ENCODE peak calls at places on chromosomes 3 and 15, in eight cellular contexts. One of them, this sample, is unnamed.

GRCh38 chr3:53151465-53151864 is 9.5 kb upstream of the PRKCD start:
- DNase-seq in fibroblast of mammary gland: no peak
- DNase-seq in H1: no peak
- DNase-seq in RPMI7951: no peak
- DNase-seq in breast epithelium: no peak
- DNase-seq in amygdala: no peak
- DNase-seq in stimulated activated CD4-positive, alpha-beta T cell treated with anti-CD3 and anti-CD28 coated beads, Interleukin-12 subunit alpha, Interleukin-12 subunit beta, amount 100 ng/mL, for 4 hours: no peak
- DNase-seq in GM12891: no peak
- DNase-seq in this sample: no peak

GRCh38 chr3:149384167-149384566 is 6.7 kb upstream of the TM4SF1 start:
- DNase-seq in fibroblast of mammary gland: no peak
- DNase-seq in H1: no peak
- DNase-seq in RPMI7951: no peak
- DNase-seq in breast epithelium: no peak
- DNase-seq in amygdala: no peak
- DNase-seq in stimulated activated CD4-positive, alpha-beta T cell treated with anti-CD3 and anti-CD28 coated beads, Interleukin-12 subunit alpha, Interleukin-12 subunit beta, amount 100 ng/mL, for 4 hours: no peak
- DNase-seq in GM12891: no peak
- DNase-seq in this sample: no peak

GRCh38 chr15:77036537-77037474 is 34.1 kb downstream of the TSPAN3 start:
- DNase-seq in fibroblast of mammary gland: no peak
- DNase-seq in H1: no peak
- DNase-seq in RPMI7951: no peak
- DNase-seq in breast epithelium: no peak
- DNase-seq in amygdala: no peak
- DNase-seq in stimulated activated CD4-positive, alpha-beta T cell treated with anti-CD3 and anti-CD28 coated beads, Interleukin-12 subunit alpha, Interleukin-12 subunit beta, amount 100 ng/mL, for 4 hours: no peak
- DNase-seq in GM12891: no peak
- DNase-seq in this sample: no peak

GRCh38 chr15:89442671-89443307 is 53.6 kb downstream of the RHCG start:
- DNase-seq in fibroblast of mammary gland: peak; percentile 32
- DNase-seq in H1: peak; percentile 53
- DNase-seq in RPMI7951: no peak
- DNase-seq in breast epithelium: no peak
- DNase-seq in amygdala: no peak
- DNase-seq in stimulated activated CD4-positive, alpha-beta T cell treated with anti-CD3 and anti-CD28 coated beads, Interleukin-12 subunit alpha, Interleukin-12 subunit beta, amount 100 ng/mL, for 4 hours: peak; percentile 27
- DNase-seq in GM12891: peak; percentile 78
- DNase-seq in this sample: no peak

GRCh38 chr15:66848116-66848515 is 146.1 kb downstream of the SMAD6 start:
- DNase-seq in fibroblast of mammary gland: no peak
- DNase-seq in H1: no peak
- DNase-seq in RPMI7951: no peak
- DNase-seq in breast epithelium: no peak
- DNase-seq in amygdala: no peak
- DNase-seq in stimulated activated CD4-positive, alpha-beta T cell treated with anti-CD3 and anti-CD28 coated beads, Interleukin-12 subunit alpha, Interleukin-12 subunit beta, amount 100 ng/mL, for 4 hours: no peak
- DNase-seq in GM12891: no peak
- DNase-seq in this sample: no peak

GRCh38 chr3:134998855-134999254 is 203.8 kb downstream of the EPHB1 start:
- DNase-seq in fibroblast of mammary gland: no peak
- DNase-seq in H1: no peak
- DNase-seq in RPMI7951: no peak
- DNase-seq in breast epithelium: no peak
- DNase-seq in amygdala: no peak
- DNase-seq in stimulated activated CD4-positive, alpha-beta T cell treated with anti-CD3 and anti-CD28 coated beads, Interleukin-12 subunit alpha, Interleukin-12 subunit beta, amount 100 ng/mL, for 4 hours: no peak
- DNase-seq in GM12891: no peak
- DNase-seq in this sample: no peak

GRCh38 chr3:43506644-43507043 is 115.2 kb downstream of the ANO10 start:
- DNase-seq in fibroblast of mammary gland: no peak
- DNase-seq in H1: no peak
- DNase-seq in RPMI7951: no peak
- DNase-seq in breast epithelium: no peak
- DNase-seq in amygdala: no peak
- DNase-seq in stimulated activated CD4-positive, alpha-beta T cell treated with anti-CD3 and anti-CD28 coated beads, Interleukin-12 subunit alpha, Interleukin-12 subunit beta, amount 100 ng/mL, for 4 hours: no peak
- DNase-seq in GM12891: no peak
- DNase-seq in this sample: no peak

GRCh38 chr3:106631378-106632083 is 745.7 kb upstream of the CCDC54 start:
- DNase-seq in fibroblast of mammary gland: no peak
- DNase-seq in H1: no peak
- DNase-seq in RPMI7951: no peak
- DNase-seq in breast epithelium: no peak
- DNase-seq in amygdala: no peak
- DNase-seq in stimulated activated CD4-positive, alpha-beta T cell treated with anti-CD3 and anti-CD28 coated beads, Interleukin-12 subunit alpha, Interleukin-12 subunit beta, amount 100 ng/mL, for 4 hours: no peak
- DNase-seq in GM12891: no peak
- DNase-seq in this sample: no peak

GRCh38 chr3:33124638-33125037 is 10.8 kb downstream of the CRTAP start:
- DNase-seq in fibroblast of mammary gland: no peak
- DNase-seq in H1: no peak
- DNase-seq in RPMI7951: no peak
- DNase-seq in breast epithelium: no peak
- DNase-seq in amygdala: no peak
- DNase-seq in stimulated activated CD4-positive, alpha-beta T cell treated with anti-CD3 and anti-CD28 coated beads, Interleukin-12 subunit alpha, Interleukin-12 subunit beta, amount 100 ng/mL, for 4 hours: no peak
- DNase-seq in GM12891: no peak
- DNase-seq in this sample: no peak

GRCh38 chr3:58151637-58152036 is 59.1 kb downstream of the DNASE1L3 start:
- DNase-seq in fibroblast of mammary gland: no peak
- DNase-seq in H1: no peak
- DNase-seq in RPMI7951: no peak
- DNase-seq in breast epithelium: no peak
- DNase-seq in amygdala: no peak
- DNase-seq in stimulated activated CD4-positive, alpha-beta T cell treated with anti-CD3 and anti-CD28 coated beads, Interleukin-12 subunit alpha, Interleukin-12 subunit beta, amount 100 ng/mL, for 4 hours: no peak
- DNase-seq in GM12891: no peak
- DNase-seq in this sample: no peak

GRCh38 chr3:69403406-69403934 is 17.6 kb upstream of the FRMD4B start:
- DNase-seq in fibroblast of mammary gland: no peak
- DNase-seq in H1: no peak
- DNase-seq in RPMI7951: no peak
- DNase-seq in breast epithelium: no peak
- DNase-seq in amygdala: no peak
- DNase-seq in stimulated activated CD4-positive, alpha-beta T cell treated with anti-CD3 and anti-CD28 coated beads, Interleukin-12 subunit alpha, Interleukin-12 subunit beta, amount 100 ng/mL, for 4 hours: no peak
- DNase-seq in GM12891: no peak
- DNase-seq in this sample: no peak

GRCh38 chr3:44105571-44105970 is 136.1 kb upstream of the TOPAZ1 start:
- DNase-seq in fibroblast of mammary gland: no peak
- DNase-seq in H1: no peak
- DNase-seq in RPMI7951: no peak
- DNase-seq in breast epithelium: no peak
- DNase-seq in amygdala: no peak
- DNase-seq in stimulated activated CD4-positive, alpha-beta T cell treated with anti-CD3 and anti-CD28 coated beads, Interleukin-12 subunit alpha, Interleukin-12 subunit beta, amount 100 ng/mL, for 4 hours: no peak
- DNase-seq in GM12891: no peak
- DNase-seq in this sample: no peak

GRCh38 chr3:29083607-29084120 is 197.2 kb upstream of the RBMS3 start:
- DNase-seq in fibroblast of mammary gland: no peak
- DNase-seq in H1: no peak
- DNase-seq in RPMI7951: no peak
- DNase-seq in breast epithelium: no peak
- DNase-seq in amygdala: no peak
- DNase-seq in stimulated activated CD4-positive, alpha-beta T cell treated with anti-CD3 and anti-CD28 coated beads, Interleukin-12 subunit alpha, Interleukin-12 subunit beta, amount 100 ng/mL, for 4 hours: no peak
- DNase-seq in GM12891: no peak
- DNase-seq in this sample: no peak

GRCh38 chr3:55030938-55031337 is 103.1 kb upstream of the LRTM1 start:
- DNase-seq in fibroblast of mammary gland: no peak
- DNase-seq in H1: no peak
- DNase-seq in RPMI7951: peak; percentile 84
- DNase-seq in breast epithelium: no peak
- DNase-seq in amygdala: no peak
- DNase-seq in stimulated activated CD4-positive, alpha-beta T cell treated with anti-CD3 and anti-CD28 coated beads, Interleukin-12 subunit alpha, Interleukin-12 subunit beta, amount 100 ng/mL, for 4 hours: no peak
- DNase-seq in GM12891: no peak
- DNase-seq in this sample: no peak

GRCh38 chr3:123640311-123641083 is 55.6 kb upstream of the HACD2 start:
- DNase-seq in fibroblast of mammary gland: no peak
- DNase-seq in H1: no peak
- DNase-seq in RPMI7951: peak; percentile 87
- DNase-seq in breast epithelium: no peak
- DNase-seq in amygdala: no peak
- DNase-seq in stimulated activated CD4-positive, alpha-beta T cell treated with anti-CD3 and anti-CD28 coated beads, Interleukin-12 subunit alpha, Interleukin-12 subunit beta, amount 100 ng/mL, for 4 hours: no peak
- DNase-seq in GM12891: no peak
- DNase-seq in this sample: no peak

GRCh38 chr15:77022646-77023575 is 28.0 kb downstream of the PSTPIP1 start:
- DNase-seq in fibroblast of mammary gland: no peak
- DNase-seq in H1: no peak
- DNase-seq in RPMI7951: no peak
- DNase-seq in breast epithelium: no peak
- DNase-seq in amygdala: no peak
- DNase-seq in stimulated activated CD4-positive, alpha-beta T cell treated with anti-CD3 and anti-CD28 coated beads, Interleukin-12 subunit alpha, Interleukin-12 subunit beta, amount 100 ng/mL, for 4 hours: no peak
- DNase-seq in GM12891: peak; percentile 20
- DNase-seq in this sample: no peak

GRCh38 chr15:33242165-33242564 is 47.7 kb upstream of the FMN1 start:
- DNase-seq in fibroblast of mammary gland: peak; percentile 43
- DNase-seq in H1: no peak
- DNase-seq in RPMI7951: peak; percentile 79
- DNase-seq in breast epithelium: peak; percentile 50
- DNase-seq in amygdala: no peak
- DNase-seq in stimulated activated CD4-positive, alpha-beta T cell treated with anti-CD3 and anti-CD28 coated beads, Interleukin-12 subunit alpha, Interleukin-12 subunit beta, amount 100 ng/mL, for 4 hours: no peak
- DNase-seq in GM12891: no peak
- DNase-seq in this sample: no peak

GRCh38 chr3:196486263-196486662 is 17.3 kb downstream of the RNF168 start:
- DNase-seq in fibroblast of mammary gland: peak; percentile 8
- DNase-seq in H1: no peak
- DNase-seq in RPMI7951: no peak
- DNase-seq in breast epithelium: no peak
- DNase-seq in amygdala: no peak
- DNase-seq in stimulated activated CD4-positive, alpha-beta T cell treated with anti-CD3 and anti-CD28 coated beads, Interleukin-12 subunit alpha, Interleukin-12 subunit beta, amount 100 ng/mL, for 4 hours: peak; percentile 22
- DNase-seq in GM12891: no peak
- DNase-seq in this sample: peak; percentile 36

GRCh38 chr15:63347074-63347859 is 34.4 kb downstream of the CA12 start:
- DNase-seq in fibroblast of mammary gland: no peak
- DNase-seq in H1: no peak
- DNase-seq in RPMI7951: peak; percentile 86
- DNase-seq in breast epithelium: no peak
- DNase-seq in amygdala: no peak
- DNase-seq in stimulated activated CD4-positive, alpha-beta T cell treated with anti-CD3 and anti-CD28 coated beads, Interleukin-12 subunit alpha, Interleukin-12 subunit beta, amount 100 ng/mL, for 4 hours: no peak
- DNase-seq in GM12891: no peak
- DNase-seq in this sample: no peak

GRCh38 chr3:143301031-143301430 is 181.5 kb downstream of the CHST2 start:
- DNase-seq in fibroblast of mammary gland: no peak
- DNase-seq in H1: no peak
- DNase-seq in RPMI7951: no peak
- DNase-seq in breast epithelium: no peak
- DNase-seq in amygdala: no peak
- DNase-seq in stimulated activated CD4-positive, alpha-beta T cell treated with anti-CD3 and anti-CD28 coated beads, Interleukin-12 subunit alpha, Interleukin-12 subunit beta, amount 100 ng/mL, for 4 hours: no peak
- DNase-seq in GM12891: no peak
- DNase-seq in this sample: no peak

GRCh38 chr15:76342382-76343201 is 6.0 kb downstream of the ISL2 start:
- DNase-seq in fibroblast of mammary gland: no peak
- DNase-seq in H1: no peak
- DNase-seq in RPMI7951: no peak
- DNase-seq in breast epithelium: no peak
- DNase-seq in amygdala: no peak
- DNase-seq in stimulated activated CD4-positive, alpha-beta T cell treated with anti-CD3 and anti-CD28 coated beads, Interleukin-12 subunit alpha, Interleukin-12 subunit beta, amount 100 ng/mL, for 4 hours: no peak
- DNase-seq in GM12891: no peak
- DNase-seq in this sample: no peak

GRCh38 chr3:126777366-126777765 is 73.3 kb downstream of the CHCHD6 start:
- DNase-seq in fibroblast of mammary gland: no peak
- DNase-seq in H1: no peak
- DNase-seq in RPMI7951: no peak
- DNase-seq in breast epithelium: no peak
- DNase-seq in amygdala: no peak
- DNase-seq in stimulated activated CD4-positive, alpha-beta T cell treated with anti-CD3 and anti-CD28 coated beads, Interleukin-12 subunit alpha, Interleukin-12 subunit beta, amount 100 ng/mL, for 4 hours: no peak
- DNase-seq in GM12891: no peak
- DNase-seq in this sample: no peak

GRCh38 chr3:119809249-119810017 is 27.5 kb downstream of the NR1I2 start:
- DNase-seq in fibroblast of mammary gland: no peak
- DNase-seq in H1: no peak
- DNase-seq in RPMI7951: no peak
- DNase-seq in breast epithelium: no peak
- DNase-seq in amygdala: no peak
- DNase-seq in stimulated activated CD4-positive, alpha-beta T cell treated with anti-CD3 and anti-CD28 coated beads, Interleukin-12 subunit alpha, Interleukin-12 subunit beta, amount 100 ng/mL, for 4 hours: peak; percentile 16
- DNase-seq in GM12891: peak; percentile 52
- DNase-seq in this sample: no peak

GRCh38 chr3:108820586-108820985 is 2.0 kb upstream of the TRAT1 start:
- DNase-seq in fibroblast of mammary gland: no peak
- DNase-seq in H1: no peak
- DNase-seq in RPMI7951: no peak
- DNase-seq in breast epithelium: no peak
- DNase-seq in amygdala: no peak
- DNase-seq in stimulated activated CD4-positive, alpha-beta T cell treated with anti-CD3 and anti-CD28 coated beads, Interleukin-12 subunit alpha, Interleukin-12 subunit beta, amount 100 ng/mL, for 4 hours: no peak
- DNase-seq in GM12891: no peak
- DNase-seq in this sample: no peak

GRCh38 chr3:40872562-40872961 is 326.7 kb upstream of the CTNNB1 start:
- DNase-seq in fibroblast of mammary gland: no peak
- DNase-seq in H1: no peak
- DNase-seq in RPMI7951: no peak
- DNase-seq in breast epithelium: no peak
- DNase-seq in amygdala: no peak
- DNase-seq in stimulated activated CD4-positive, alpha-beta T cell treated with anti-CD3 and anti-CD28 coated beads, Interleukin-12 subunit alpha, Interleukin-12 subunit beta, amount 100 ng/mL, for 4 hours: no peak
- DNase-seq in GM12891: no peak
- DNase-seq in this sample: no peak

GRCh38 chr3:72082121-72082715 is 297.3 kb upstream of the PROK2 start:
- DNase-seq in fibroblast of mammary gland: peak; percentile 80
- DNase-seq in H1: no peak
- DNase-seq in RPMI7951: peak; percentile 60
- DNase-seq in breast epithelium: no peak
- DNase-seq in amygdala: no peak
- DNase-seq in stimulated activated CD4-positive, alpha-beta T cell treated with anti-CD3 and anti-CD28 coated beads, Interleukin-12 subunit alpha, Interleukin-12 subunit beta, amount 100 ng/mL, for 4 hours: no peak
- DNase-seq in GM12891: no peak
- DNase-seq in this sample: no peak

GRCh38 chr15:88073386-88073681 is 183.2 kb downstream of the NTRK3 start:
- DNase-seq in fibroblast of mammary gland: no peak
- DNase-seq in H1: peak; percentile 3
- DNase-seq in RPMI7951: no peak
- DNase-seq in breast epithelium: no peak
- DNase-seq in amygdala: no peak
- DNase-seq in stimulated activated CD4-positive, alpha-beta T cell treated with anti-CD3 and anti-CD28 coated beads, Interleukin-12 subunit alpha, Interleukin-12 subunit beta, amount 100 ng/mL, for 4 hours: no peak
- DNase-seq in GM12891: no peak
- DNase-seq in this sample: no peak

GRCh38 chr3:63295806-63296205 is 17.7 kb downstream of the SYNPR start:
- DNase-seq in fibroblast of mammary gland: no peak
- DNase-seq in H1: no peak
- DNase-seq in RPMI7951: no peak
- DNase-seq in breast epithelium: no peak
- DNase-seq in amygdala: no peak
- DNase-seq in stimulated activated CD4-positive, alpha-beta T cell treated with anti-CD3 and anti-CD28 coated beads, Interleukin-12 subunit alpha, Interleukin-12 subunit beta, amount 100 ng/mL, for 4 hours: no peak
- DNase-seq in GM12891: no peak
- DNase-seq in this sample: no peak

GRCh38 chr15:72690938-72691337 is 4.9 kb downstream of the BBS4 start:
- DNase-seq in fibroblast of mammary gland: no peak
- DNase-seq in H1: no peak
- DNase-seq in RPMI7951: no peak
- DNase-seq in breast epithelium: no peak
- DNase-seq in amygdala: no peak
- DNase-seq in stimulated activated CD4-positive, alpha-beta T cell treated with anti-CD3 and anti-CD28 coated beads, Interleukin-12 subunit alpha, Interleukin-12 subunit beta, amount 100 ng/mL, for 4 hours: no peak
- DNase-seq in GM12891: no peak
- DNase-seq in this sample: no peak

GRCh38 chr15:101070024-101070423 is 150.9 kb downstream of the LRRK1 start:
- DNase-seq in fibroblast of mammary gland: no peak
- DNase-seq in H1: no peak
- DNase-seq in RPMI7951: no peak
- DNase-seq in breast epithelium: no peak
- DNase-seq in amygdala: no peak
- DNase-seq in stimulated activated CD4-positive, alpha-beta T cell treated with anti-CD3 and anti-CD28 coated beads, Interleukin-12 subunit alpha, Interleukin-12 subunit beta, amount 100 ng/mL, for 4 hours: no peak
- DNase-seq in GM12891: no peak
- DNase-seq in this sample: no peak

GRCh38 chr3:43954321-43954720 is 263.6 kb downstream of the ABHD5 start:
- DNase-seq in fibroblast of mammary gland: no peak
- DNase-seq in H1: no peak
- DNase-seq in RPMI7951: no peak
- DNase-seq in breast epithelium: no peak
- DNase-seq in amygdala: no peak
- DNase-seq in stimulated activated CD4-positive, alpha-beta T cell treated with anti-CD3 and anti-CD28 coated beads, Interleukin-12 subunit alpha, Interleukin-12 subunit beta, amount 100 ng/mL, for 4 hours: no peak
- DNase-seq in GM12891: no peak
- DNase-seq in this sample: no peak

GRCh38 chr3:127495821-127496220 is 94.7 kb downstream of the TPRA1 start:
- DNase-seq in fibroblast of mammary gland: no peak
- DNase-seq in H1: no peak
- DNase-seq in RPMI7951: no peak
- DNase-seq in breast epithelium: no peak
- DNase-seq in amygdala: no peak
- DNase-seq in stimulated activated CD4-positive, alpha-beta T cell treated with anti-CD3 and anti-CD28 coated beads, Interleukin-12 subunit alpha, Interleukin-12 subunit beta, amount 100 ng/mL, for 4 hours: no peak
- DNase-seq in GM12891: no peak
- DNase-seq in this sample: no peak

GRCh38 chr3:178325330-178325729 is 210.9 kb upstream of the KCNMB2 start:
- DNase-seq in fibroblast of mammary gland: peak; percentile 65
- DNase-seq in H1: no peak
- DNase-seq in RPMI7951: peak; percentile 24
- DNase-seq in breast epithelium: no peak
- DNase-seq in amygdala: no peak
- DNase-seq in stimulated activated CD4-positive, alpha-beta T cell treated with anti-CD3 and anti-CD28 coated beads, Interleukin-12 subunit alpha, Interleukin-12 subunit beta, amount 100 ng/mL, for 4 hours: no peak
- DNase-seq in GM12891: no peak
- DNase-seq in this sample: no peak